ENCODE peak calls at places on chromosomes 16 and 17, in six cellular contexts. I is posterior cingulate gyrus, Z is NCI-H1436, N is putamen, V is IMR-90, O is mucosa of descending colon. Y is an unnamed sample.

GRCh38 chr16:66612422-66612821 is 7.9 kb downstream of the CMTM3 start:
- DNase-seq in O (no peak), V (no peak), N (no peak), Z (no peak), I (no peak), Y (peak)

GRCh38 chr17:44924107-44924544 is 8.8 kb upstream of the GFAP start:
- DNase-seq in N (no peak), Z (no peak), O (no peak), V (no peak), I (no peak), Y (no peak)

GRCh38 chr16:86529160-86529559 is 18.8 kb downstream of the FOXF1 start:
- DNase-seq in N (no peak), O (no peak), I (no peak), Z (no peak), V (peak), Y (no peak)

GRCh38 chr17:57461082-57461481 is 204.8 kb downstream of the MSI2 start:
- DNase-seq in O (no peak), V (peak), Z (no peak), I (no peak), N (no peak), Y (no peak)

GRCh38 chr17:8726951-8727555 is 17.6 kb downstream of the CCDC42 start:
- DNase-seq in O (no peak), Z (no peak), N (no peak), V (no peak), I (no peak), Y (no peak)

GRCh38 chr17:15412606-15413005 is 54.8 kb downstream of the CDRT4 start:
- DNase-seq in Z (no peak), O (no peak), I (no peak), V (no peak), N (no peak), Y (no peak)

GRCh38 chr16:87661561-87661960 is 59.3 kb downstream of the JPH3 start:
- DNase-seq in V (peak), Z (no peak), I (no peak), O (peak), N (no peak), Y (no peak)

GRCh38 chr16:25966172-25967097 is 274.7 kb downstream of the HS3ST4 start:
- DNase-seq in V (no peak), N (no peak), Z (no peak), O (no peak), I (no peak), Y (no peak)

GRCh38 chr16:84916850-84917249 is 94.5 kb downstream of the ZDHHC7 start:
- DNase-seq in O (no peak), V (no peak), Z (peak), N (no peak), I (no peak), Y (no peak)

GRCh38 chr17:10119203-10120112 is 78.9 kb downstream of the GAS7 start:
- DNase-seq in V (no peak), N (no peak), Z (no peak), I (no peak), O (peak), Y (no peak)

GRCh38 chr16:74275031-74275636 is 21.5 kb upstream of the PSMD7 start:
- DNase-seq in Z (peak), O (no peak), V (peak), N (no peak), I (no peak), Y (no peak)

GRCh38 chr17:13140750-13141149 is 122.9 kb upstream of the ELAC2 start:
- DNase-seq in O (no peak), Z (no peak), I (no peak), V (peak), N (no peak), Y (no peak)

GRCh38 chr17:41338961-41339485 is 11.6 kb downstream of the KRT33A start:
- DNase-seq in N (no peak), V (peak), Z (no peak), O (no peak), I (no peak), Y (no peak)

GRCh38 chr16:15775209-15775608 is 81.6 kb downstream of the MYH11 start:
- DNase-seq in V (peak), O (no peak), Z (no peak), N (no peak), I (no peak), Y (no peak)

GRCh38 chr17:82865274-82865673 is 25.5 kb upstream of the ZNF750 start:
- DNase-seq in Z (no peak), I (no peak), V (no peak), O (no peak), N (no peak), Y (no peak)

GRCh38 chr17:33989357-33990148 is 265.5 kb upstream of the CCL2 start:
- DNase-seq in N (no peak), I (no peak), Z (no peak), V (no peak), O (peak), Y (no peak)

GRCh38 chr16:67657017-67657608 is 2.9 kb downstream of the ACD start:
- DNase-seq in V (no peak), N (no peak), Z (no peak), I (no peak), O (no peak), Y (no peak)

GRCh38 chr17:41434313-41434895 is 6.4 kb downstream of the KRT38 start:
- DNase-seq in Z (no peak), I (no peak), N (no peak), O (no peak), V (no peak), Y (no peak)

GRCh38 chr16:11356573-11357331 is 11.5 kb downstream of the RMI2 start:
- DNase-seq in V (peak), O (peak), Z (peak), I (no peak), N (peak), Y (peak)

GRCh38 chr17:29179232-29180036 is 764 bp downstream of the MYO18A start:
- DNase-seq in V (no peak), N (no peak), I (no peak), O (peak), Z (peak), Y (peak)

GRCh38 chr17:43530303-43531081 is 15.6 kb downstream of the ETV4 start:
- DNase-seq in I (no peak), V (peak), N (no peak), O (peak), Z (peak), Y (no peak)

Y was measured in head of caudate nucleus.